ENCODE peak calls at places on chromosomes 13 and 19, in four cellular contexts. One of them, this sample, is unnamed.
A peak's percentile ranks its signal among the peaks of the same experiment; 100 is the strongest.

GRCh38 chr19:21698215-21698614 is 69.2 kb downstream of the ZNF100 start:
- DNase-seq in CD4-positive, alpha-beta T cell: no peak
- DNase-seq in IMR-90: peak; percentile 1
- DNase-seq in Calu3: no peak
- DNase-seq in this sample: no peak

GRCh38 chr13:48506092-48506701 is 26.7 kb downstream of the RCBTB2 start:
- DNase-seq in CD4-positive, alpha-beta T cell: no peak
- DNase-seq in IMR-90: no peak
- DNase-seq in Calu3: no peak
- DNase-seq in this sample: no peak

GRCh38 chr13:49366841-49367240 is 77.0 kb downstream of the CAB39L start:
- DNase-seq in CD4-positive, alpha-beta T cell: no peak
- DNase-seq in IMR-90: peak; percentile 39
- DNase-seq in Calu3: no peak
- DNase-seq in this sample: no peak

GRCh38 chr13:76885203-76886004 is 801 bp downstream of the KCTD12 start:
- DNase-seq in CD4-positive, alpha-beta T cell: peak; percentile 61
- DNase-seq in IMR-90: peak; percentile 61
- DNase-seq in Calu3: peak; percentile 47
- DNase-seq in this sample: peak; percentile 77

GRCh38 chr13:100619940-100620339 is 31.4 kb upstream of the GGACT start:
- DNase-seq in CD4-positive, alpha-beta T cell: no peak
- DNase-seq in IMR-90: no peak
- DNase-seq in Calu3: no peak
- DNase-seq in this sample: no peak

GRCh38 chr13:59975807-59976445 is 187.8 kb downstream of the DIAPH3 start:
- DNase-seq in CD4-positive, alpha-beta T cell: no peak
- DNase-seq in IMR-90: no peak
- DNase-seq in Calu3: no peak
- DNase-seq in this sample: no peak

GRCh38 chr19:55447421-55448174 is 4.5 kb upstream of the SHISA7 start:
- DNase-seq in CD4-positive, alpha-beta T cell: no peak
- DNase-seq in IMR-90: peak; percentile 15
- DNase-seq in Calu3: peak; percentile 58
- DNase-seq in this sample: no peak

GRCh38 chr13:110471156-110471832 is 90.2 kb downstream of the RAB20 start:
- DNase-seq in CD4-positive, alpha-beta T cell: no peak
- DNase-seq in IMR-90: no peak
- DNase-seq in Calu3: no peak
- DNase-seq in this sample: peak; percentile 80

GRCh38 chr19:48333467-48334384 is 8.4 kb downstream of the EMP3 start:
- DNase-seq in CD4-positive, alpha-beta T cell: peak; percentile 95
- DNase-seq in IMR-90: peak; percentile 91
- DNase-seq in Calu3: peak; percentile 97
- DNase-seq in this sample: peak; percentile 91

GRCh38 chr13:99984463-99985242 is 3.1 kb downstream of the ZIC2 start:
- DNase-seq in CD4-positive, alpha-beta T cell: no peak
- DNase-seq in IMR-90: no peak
- DNase-seq in Calu3: no peak
- DNase-seq in this sample: no peak

GRCh38 chr13:48236528-48237353 is 3.7 kb downstream of the ITM2B start:
- DNase-seq in CD4-positive, alpha-beta T cell: no peak
- DNase-seq in IMR-90: no peak
- DNase-seq in Calu3: no peak
- DNase-seq in this sample: peak; percentile 51

GRCh38 chr19:43783636-43784035 is 2.9 kb upstream of the KCNN4 start:
- DNase-seq in CD4-positive, alpha-beta T cell: no peak
- DNase-seq in IMR-90: no peak
- DNase-seq in Calu3: no peak
- DNase-seq in this sample: no peak

GRCh38 chr13:22270881-22271280 is 600.0 kb downstream of the FGF9 start:
- DNase-seq in CD4-positive, alpha-beta T cell: no peak
- DNase-seq in IMR-90: no peak
- DNase-seq in Calu3: no peak
- DNase-seq in this sample: no peak

GRCh38 chr13:20049558-20050473 is 91.3 kb downstream of the ZMYM2 start:
- DNase-seq in CD4-positive, alpha-beta T cell: no peak
- DNase-seq in IMR-90: no peak
- DNase-seq in Calu3: no peak
- DNase-seq in this sample: no peak

GRCh38 chr13:107680115-107680514 is 535.2 kb downstream of the LIG4 start:
- DNase-seq in CD4-positive, alpha-beta T cell: no peak
- DNase-seq in IMR-90: peak; percentile 28
- DNase-seq in Calu3: no peak
- DNase-seq in this sample: no peak

GRCh38 chr13:70173236-70173959 is 65.1 kb upstream of the KLHL1 start:
- DNase-seq in CD4-positive, alpha-beta T cell: no peak
- DNase-seq in IMR-90: no peak
- DNase-seq in Calu3: no peak
- DNase-seq in this sample: no peak

GRCh38 chr19:2221918-2222317 is 14.2 kb downstream of the PLEKHJ1 start:
- DNase-seq in CD4-positive, alpha-beta T cell: no peak
- DNase-seq in IMR-90: no peak
- DNase-seq in Calu3: no peak
- DNase-seq in this sample: no peak

GRCh38 chr19:2219726-2220125 is 16.4 kb downstream of the PLEKHJ1 start:
- DNase-seq in CD4-positive, alpha-beta T cell: no peak
- DNase-seq in IMR-90: no peak
- DNase-seq in Calu3: no peak
- DNase-seq in this sample: no peak

GRCh38 chr19:2223959-2224358 is 12.2 kb downstream of the PLEKHJ1 start:
- DNase-seq in CD4-positive, alpha-beta T cell: no peak
- DNase-seq in IMR-90: no peak
- DNase-seq in Calu3: no peak
- DNase-seq in this sample: no peak

GRCh38 chr19:2223391-2223790 is 12.7 kb downstream of the PLEKHJ1 start:
- DNase-seq in CD4-positive, alpha-beta T cell: no peak
- DNase-seq in IMR-90: no peak
- DNase-seq in Calu3: no peak
- DNase-seq in this sample: no peak

DNA sequence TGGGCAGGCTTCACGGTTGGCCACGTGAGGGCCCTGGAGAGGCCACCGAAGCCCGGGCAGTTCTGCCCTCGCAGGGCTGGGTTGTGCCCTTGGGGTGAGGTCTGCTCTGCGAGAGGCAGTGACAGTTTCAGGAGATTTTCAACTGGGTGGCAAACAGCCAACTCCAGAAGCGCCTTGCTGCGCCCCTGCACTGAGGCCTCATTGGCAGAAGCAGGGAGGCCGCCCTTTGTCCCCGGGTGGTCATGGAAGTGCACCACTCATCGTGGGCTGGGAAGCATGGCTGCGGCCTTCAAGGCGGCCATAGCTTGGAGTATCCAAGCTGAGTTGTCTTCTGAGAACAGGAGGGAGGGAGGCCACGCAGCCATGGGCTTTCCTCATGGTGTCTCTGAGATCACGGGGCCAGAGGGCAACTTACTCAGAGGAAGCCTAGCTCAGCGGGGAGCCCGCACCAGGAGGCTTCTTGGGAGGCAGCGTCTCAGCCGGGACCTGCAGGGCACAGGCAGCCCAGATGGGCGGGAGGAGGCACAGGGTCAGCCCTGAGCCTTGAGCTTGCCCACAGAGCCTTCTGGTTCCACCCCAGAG is 14.8 kb downstream of the PLEKHJ1 start:
- DNase-seq in CD4-positive, alpha-beta T cell: no peak
- DNase-seq in IMR-90: peak; percentile 35
- DNase-seq in Calu3: no peak
- DNase-seq in this sample: no peak
- TF ChIP-seq CTCF in CD4-positive, alpha-beta T cell: no peak
- TF ChIP-seq CTCF in IMR-90: no peak
- TF ChIP-seq CTCF in Calu3: no peak
- TF ChIP-seq CTCF in this sample: no peak

GRCh38 chr13:114043421-114044053 is 69.7 kb upstream of the C13orf46 start:
- DNase-seq in CD4-positive, alpha-beta T cell: no peak
- DNase-seq in IMR-90: peak; percentile 95
- DNase-seq in Calu3: no peak
- DNase-seq in this sample: peak; percentile 85
- TF ChIP-seq CTCF in CD4-positive, alpha-beta T cell: no peak
- TF ChIP-seq CTCF in IMR-90: peak; percentile 57
- TF ChIP-seq CTCF in Calu3: no peak
- TF ChIP-seq CTCF in this sample: peak; percentile 37

GRCh38 chr19:8069116-8069973 is 16.8 kb downstream of the CCL25 start:
- DNase-seq in CD4-positive, alpha-beta T cell: no peak
- DNase-seq in IMR-90: no peak
- DNase-seq in Calu3: no peak
- DNase-seq in this sample: no peak
- TF ChIP-seq CTCF in CD4-positive, alpha-beta T cell: peak; percentile 27
- TF ChIP-seq CTCF in IMR-90: peak; percentile 26
- TF ChIP-seq CTCF in Calu3: peak; percentile 46
- TF ChIP-seq CTCF in this sample: peak; percentile 38

GRCh38 chr13:51222510-51223283 is 499 bp downstream of the FAM124A start:
- DNase-seq in CD4-positive, alpha-beta T cell: no peak
- DNase-seq in IMR-90: no peak
- DNase-seq in Calu3: peak; percentile 1
- DNase-seq in this sample: no peak
- TF ChIP-seq CTCF in CD4-positive, alpha-beta T cell: no peak
- TF ChIP-seq CTCF in IMR-90: no peak
- TF ChIP-seq CTCF in Calu3: no peak
- TF ChIP-seq CTCF in this sample: peak; percentile 52

GRCh38 chr13:42545842-42546241 is 28.1 kb upstream of the TNFSF11 start:
- DNase-seq in CD4-positive, alpha-beta T cell: no peak
- DNase-seq in IMR-90: no peak
- DNase-seq in Calu3: no peak
- DNase-seq in this sample: no peak
- TF ChIP-seq CTCF in CD4-positive, alpha-beta T cell: no peak
- TF ChIP-seq CTCF in IMR-90: no peak
- TF ChIP-seq CTCF in Calu3: no peak
- TF ChIP-seq CTCF in this sample: no peak

DNA sequence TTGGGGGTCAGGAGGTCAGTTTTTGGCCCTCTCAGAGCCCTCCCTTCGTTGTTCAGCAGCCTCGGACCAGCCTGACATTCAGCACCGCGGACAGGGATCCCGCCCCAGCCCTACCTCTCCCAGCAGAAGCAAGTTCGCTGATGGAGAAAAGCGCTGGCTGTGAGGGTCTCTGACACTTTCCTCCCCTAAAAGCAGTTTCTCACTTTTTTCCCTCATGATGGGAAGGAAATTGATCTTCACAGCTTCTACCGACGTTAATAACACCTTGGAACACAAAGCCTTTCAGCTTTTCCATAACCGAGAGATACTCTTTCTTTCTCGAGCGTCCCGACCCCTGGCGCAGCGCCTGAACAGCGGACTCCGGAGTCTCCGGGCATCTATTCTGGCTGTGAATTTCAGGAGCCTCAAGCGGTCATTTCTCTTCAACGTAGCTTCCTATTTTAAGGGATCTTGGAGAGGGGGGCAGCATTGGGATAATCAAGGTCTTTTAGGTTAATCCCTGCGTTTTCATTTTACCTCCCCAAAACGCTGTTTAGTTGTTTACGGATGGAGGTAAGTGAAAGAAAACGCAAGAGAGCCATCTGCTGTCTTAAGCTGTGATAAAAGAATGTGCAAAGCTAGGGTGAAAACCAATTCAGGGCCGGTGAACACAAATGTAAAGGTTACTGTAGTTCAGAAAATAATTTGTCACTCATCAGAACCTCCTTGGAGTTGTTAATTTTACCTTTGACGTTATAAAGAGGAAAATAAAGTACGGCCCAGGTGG is 467.2 kb downstream of the ITGBL1 start:
- DNase-seq in CD4-positive, alpha-beta T cell: no peak
- DNase-seq in IMR-90: peak; percentile 10
- DNase-seq in Calu3: peak; percentile 6
- DNase-seq in this sample: no peak
- TF ChIP-seq CTCF in CD4-positive, alpha-beta T cell: no peak
- TF ChIP-seq CTCF in IMR-90: no peak
- TF ChIP-seq CTCF in Calu3: no peak
- TF ChIP-seq CTCF in this sample: no peak

This sample was measured in CD14-positive monocyte.